ENCODE peak calls at places on chromosomes 1 and 21, in four cellular contexts. One of them, this sample, is unnamed.

GRCh38 chr21:34129971-34130597 is 56.7 kb downstream of the MRPS6 start:
- DNase-seq in GM12865: no peak
- DNase-seq in upper lobe of right lung: no peak
- DNase-seq in Right ventricle myocardium superior: no peak
- DNase-seq in this sample: no peak

GRCh38 chr1:207298186-207298585 is 23.3 kb upstream of the CD55 start:
- DNase-seq in GM12865: no peak
- DNase-seq in upper lobe of right lung: no peak
- DNase-seq in Right ventricle myocardium superior: no peak
- DNase-seq in this sample: no peak

GRCh38 chr1:198590454-198590853 is 48.4 kb upstream of the PTPRC start:
- DNase-seq in GM12865: no peak
- DNase-seq in upper lobe of right lung: no peak
- DNase-seq in Right ventricle myocardium superior: no peak
- DNase-seq in this sample: no peak

GRCh38 chr1:159900086-159900680 is at the start of gene CFAP45:
- DNase-seq in GM12865: peak
- DNase-seq in upper lobe of right lung: peak
- DNase-seq in Right ventricle myocardium superior: peak
- DNase-seq in this sample: peak

GRCh38 chr1:85884372-85885035 is 176.3 kb upstream of the ZNHIT6 start:
- DNase-seq in GM12865: peak
- DNase-seq in upper lobe of right lung: no peak
- DNase-seq in Right ventricle myocardium superior: no peak
- DNase-seq in this sample: peak

GRCh38 chr1:81305997-81306452 is 494.7 kb upstream of the ADGRL2 start:
- DNase-seq in GM12865: peak
- DNase-seq in upper lobe of right lung: no peak
- DNase-seq in Right ventricle myocardium superior: no peak
- DNase-seq in this sample: peak

GRCh38 chr1:192453360-192454045 is 122.1 kb upstream of the RGS1 start:
- DNase-seq in GM12865: no peak
- DNase-seq in upper lobe of right lung: no peak
- DNase-seq in Right ventricle myocardium superior: no peak
- DNase-seq in this sample: no peak

GRCh38 chr1:98277111-98277510 is 356.3 kb upstream of the DPYD start:
- DNase-seq in GM12865: no peak
- DNase-seq in upper lobe of right lung: no peak
- DNase-seq in Right ventricle myocardium superior: no peak
- DNase-seq in this sample: no peak

GRCh38 chr1:59985901-59986735 is 59.5 kb upstream of the CYP2J2 start:
- DNase-seq in GM12865: no peak
- DNase-seq in upper lobe of right lung: no peak
- DNase-seq in Right ventricle myocardium superior: no peak
- DNase-seq in this sample: no peak

GRCh38 chr1:3541930-3542329 is 69.4 kb downstream of the MEGF6 start:
- DNase-seq in GM12865: no peak
- DNase-seq in upper lobe of right lung: no peak
- DNase-seq in Right ventricle myocardium superior: no peak
- DNase-seq in this sample: no peak

GRCh38 chr1:97243973-97244560 is 522.5 kb downstream of the PTBP2 start:
- DNase-seq in GM12865: peak
- DNase-seq in upper lobe of right lung: no peak
- DNase-seq in Right ventricle myocardium superior: no peak
- DNase-seq in this sample: peak

GRCh38 chr1:215776336-215776735 is 209.2 kb downstream of the KCTD3 start:
- DNase-seq in GM12865: no peak
- DNase-seq in upper lobe of right lung: no peak
- DNase-seq in Right ventricle myocardium superior: no peak
- DNase-seq in this sample: no peak

This sample was measured in GM13976.